ENCODE peak calls at places on chromosomes 3 and 15, in eight cellular contexts. C, F, K, H, T, A, Q and J are unnamed samples.

GRCh38 chr15:101025896-101026631 is 106.9 kb downstream of the LRRK1 start:
- DNase-seq in C (no peak), F (peak), K (no peak), H (no peak), T (no peak), A (no peak), Q (peak), J (no peak)

GRCh38 chr15:67824900-67825879 is at the start of gene SKOR1:
- DNase-seq in C (no peak), F (peak), K (no peak), H (no peak), T (peak), A (no peak), Q (peak), J (peak)

GRCh38 chr15:79132770-79133169 is 42.2 kb upstream of the RASGRF1 start:
- DNase-seq in C (no peak), F (no peak), K (no peak), H (peak), T (no peak), A (no peak), Q (no peak), J (no peak)

GRCh38 chr3:38364721-38365400 is 18.3 kb downstream of the XYLB start:
- DNase-seq in C (no peak), F (no peak), K (no peak), H (no peak), T (no peak), A (no peak), Q (no peak), J (no peak)

GRCh38 chr15:45402955-45403892 is 24.9 kb upstream of the GATM start:
- DNase-seq in C (peak), F (no peak), K (peak), H (peak), T (peak), A (peak), Q (no peak), J (peak)

GRCh38 chr3:173891272-173892100 is 493.9 kb downstream of the NLGN1 start:
- DNase-seq in C (no peak), F (no peak), K (no peak), H (no peak), T (peak), A (no peak), Q (no peak), J (no peak)

GRCh38 chr3:55702822-55703221 is 215.7 kb upstream of the WNT5A start:
- DNase-seq in C (no peak), F (no peak), K (no peak), H (no peak), T (no peak), A (no peak), Q (no peak), J (no peak)

GRCh38 chr3:115836944-115837343 is 213.6 kb downstream of the GAP43 start:
- DNase-seq in C (no peak), F (no peak), K (no peak), H (no peak), T (peak), A (no peak), Q (no peak), J (no peak)

GRCh38 chr3:161744366-161744765 is 247.8 kb downstream of the OTOL1 start:
- DNase-seq in C (no peak), F (no peak), K (no peak), H (no peak), T (no peak), A (no peak), Q (no peak), J (no peak)

GRCh38 chr3:44045476-44046275 is 196.0 kb upstream of the TOPAZ1 start:
- DNase-seq in C (no peak), F (no peak), K (peak), H (peak), T (no peak), A (peak), Q (no peak), J (no peak)

GRCh38 chr3:23249961-23250360 is 46.8 kb downstream of the UBE2E2 start:
- DNase-seq in C (no peak), F (no peak), K (no peak), H (no peak), T (no peak), A (no peak), Q (no peak), J (no peak)

GRCh38 chr3:76826915-76827314 is 213.0 kb upstream of the ROBO2 start:
- DNase-seq in C (no peak), F (no peak), K (no peak), H (no peak), T (no peak), A (no peak), Q (no peak), J (no peak)

GRCh38 chr3:42658091-42658770 is 4.7 kb downstream of the ZBTB47 start:
- DNase-seq in C (no peak), F (peak), K (no peak), H (no peak), T (no peak), A (no peak), Q (peak), J (no peak)

GRCh38 chr15:99098426-99098825 is 6.5 kb upstream of the SYNM start:
- DNase-seq in C (no peak), F (no peak), K (no peak), H (no peak), T (no peak), A (no peak), Q (no peak), J (no peak)

GRCh38 chr3:45226206-45226915 is at the start of gene TMEM158:
- DNase-seq in C (peak), F (peak), K (peak), H (peak), T (peak), A (peak), Q (peak), J (peak)

GRCh38 chr3:5811051-5811450 is 623.5 kb downstream of the EDEM1 start:
- DNase-seq in C (no peak), F (no peak), K (no peak), H (no peak), T (no peak), A (no peak), Q (no peak), J (no peak)

GRCh38 chr15:29403778-29404177 is 134.2 kb upstream of the NSMCE3 start:
- DNase-seq in C (no peak), F (peak), K (no peak), H (no peak), T (no peak), A (no peak), Q (no peak), J (no peak)

GRCh38 chr15:60740787-60741354 is 261.9 kb upstream of the ICE2 start:
- DNase-seq in C (no peak), F (no peak), K (no peak), H (no peak), T (peak), A (no peak), Q (no peak), J (no peak)

GRCh38 chr15:56736308-56736707 is 3.0 kb upstream of the ZNF280D start:
- DNase-seq in C (no peak), F (no peak), K (no peak), H (peak), T (peak), A (no peak), Q (no peak), J (no peak)

GRCh38 chr3:50567386-50568182 is at the start of gene C3orf18:
- DNase-seq in C (peak), F (peak), K (peak), H (no peak), T (peak), A (peak), Q (peak), J (peak)

GRCh38 chr3:176734146-176734545 is 463.1 kb downstream of the TBL1XR1 start:
- DNase-seq in C (no peak), F (peak), K (no peak), H (no peak), T (no peak), A (no peak), Q (no peak), J (no peak)

GRCh38 chr15:51623386-51623938 is 891 bp upstream of the DMXL2 start:
- DNase-seq in C (no peak), F (no peak), K (peak), H (no peak), T (peak), A (no peak), Q (no peak), J (no peak)

GRCh38 chr15:43541785-43542184 is 24.4 kb downstream of the MAP1A start:
- DNase-seq in C (no peak), F (no peak), K (no peak), H (no peak), T (peak), A (no peak), Q (no peak), J (no peak)

GRCh38 chr3:38029400-38030125 is at the start of gene PLCD1:
- DNase-seq in C (peak), F (peak), K (peak), H (peak), T (peak), A (peak), Q (peak), J (peak)

GRCh38 chr3:168024537-168024941 is 71.2 kb downstream of the GOLIM4 start:
- DNase-seq in C (no peak), F (no peak), K (peak), H (peak), T (peak), A (no peak), Q (no peak), J (peak)

GRCh38 chr15:92009162-92009561 is 155.7 kb downstream of the SLCO3A1 start:
- DNase-seq in C (no peak), F (no peak), K (no peak), H (no peak), T (no peak), A (no peak), Q (no peak), J (no peak)

GRCh38 chr3:132637590-132637989 is 22.0 kb downstream of the ACAD11 start:
- DNase-seq in C (no peak), F (no peak), K (no peak), H (peak), T (peak), A (no peak), Q (no peak), J (no peak)

GRCh38 chr3:195187609-195188529 is 83.1 kb downstream of the XXYLT1 start:
- DNase-seq in C (no peak), F (no peak), K (no peak), H (peak), T (no peak), A (no peak), Q (no peak), J (no peak)

GRCh38 chr15:101251830-101252820 is at the start of gene CHSY1:
- DNase-seq in C (peak), F (peak), K (peak), H (peak), T (peak), A (peak), Q (peak), J (peak)

GRCh38 chr3:124149774-124150173 is 157.8 kb upstream of the ROPN1 start:
- DNase-seq in C (no peak), F (no peak), K (no peak), H (no peak), T (no peak), A (no peak), Q (no peak), J (no peak)

DNA sequence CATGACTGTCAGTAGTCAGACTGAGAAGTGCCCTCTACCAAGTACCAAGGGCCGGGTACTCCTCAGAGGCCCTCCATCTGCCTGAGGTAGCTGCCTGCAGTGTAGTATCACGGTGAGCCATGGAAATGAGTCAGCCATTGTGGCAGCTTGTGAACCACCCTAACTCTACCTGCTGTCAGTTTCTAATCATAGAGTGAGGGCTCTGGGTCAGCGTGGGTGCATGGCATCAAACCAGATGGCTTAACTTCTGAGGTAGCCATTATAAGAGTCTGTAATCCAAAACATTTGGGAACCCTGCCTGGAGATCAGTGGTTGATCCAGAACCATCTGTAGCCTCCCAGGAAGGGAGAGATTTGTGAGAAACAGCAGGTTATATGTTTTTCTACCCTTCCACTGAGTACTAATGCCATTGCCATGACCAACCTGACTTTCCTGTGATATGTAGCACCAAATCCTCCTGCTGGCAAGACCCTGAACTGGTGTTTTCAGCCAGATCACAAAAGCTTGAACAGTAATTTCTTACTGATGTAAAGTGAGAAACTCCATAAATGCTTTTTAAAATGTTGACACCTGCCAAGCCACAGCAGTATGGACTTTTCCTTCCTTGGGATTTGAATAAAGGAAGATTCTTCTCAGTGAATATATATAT is 38.9 kb downstream of the ABHD2 start:
- DNase-seq in C (peak), F (no peak), K (no peak), H (peak), T (no peak), A (no peak), Q (peak), J (no peak)
- TF ChIP-seq CTCF in C (no peak), F (peak), K (peak), H (peak), T (no peak), A (no peak), Q (no peak), J (peak)

GRCh38 chr3:8094415-8094814 is 407.2 kb upstream of the LMCD1 start:
- DNase-seq in C (no peak), F (no peak), K (no peak), H (no peak), T (no peak), A (no peak), Q (no peak), J (no peak)

GRCh38 chr3:8097690-8098089 is 403.9 kb upstream of the LMCD1 start:
- DNase-seq in C (no peak), F (no peak), K (no peak), H (no peak), T (no peak), A (no peak), Q (no peak), J (no peak)

DNA sequence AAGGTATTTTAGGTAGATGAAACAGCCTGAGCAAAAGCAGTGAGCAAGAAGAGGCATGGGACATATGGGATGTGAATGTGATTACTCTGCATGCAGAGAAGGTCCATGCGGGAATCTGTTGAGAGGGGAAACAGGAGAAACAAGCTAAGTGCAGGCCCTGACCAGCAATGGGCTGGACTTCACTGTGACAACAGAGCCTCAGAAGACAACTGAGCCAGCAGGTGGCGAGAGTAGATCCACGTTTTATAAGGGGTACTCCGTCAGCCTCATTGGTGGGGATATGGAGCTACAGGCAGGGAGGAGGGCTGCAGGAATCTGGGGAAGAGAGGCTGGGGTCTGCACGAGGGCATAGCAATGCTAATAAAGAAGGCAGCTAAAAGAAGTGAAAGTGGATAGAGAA is 405.9 kb upstream of the LMCD1 start:
- DNase-seq in C (no peak), F (peak), K (peak), H (no peak), T (no peak), A (no peak), Q (no peak), J (peak)
- TF ChIP-seq CTCF in C (peak), F (peak), K (no peak), H (no peak), T (no peak), A (no peak), Q (no peak), J (no peak)

GRCh38 chr15:58223432-58223831 is 85.3 kb downstream of the AQP9 start:
- DNase-seq in C (no peak), F (no peak), K (no peak), H (no peak), T (no peak), A (no peak), Q (no peak), J (no peak)

GRCh38 chr15:58224068-58224467 is 85.9 kb downstream of the AQP9 start:
- DNase-seq in C (peak), F (no peak), K (no peak), H (no peak), T (peak), A (no peak), Q (no peak), J (no peak)

GRCh38 chr15:58227706-58228543 is 89.7 kb downstream of the AQP9 start:
- DNase-seq in C (peak), F (peak), K (peak), H (peak), T (peak), A (peak), Q (peak), J (peak)

GRCh38 chr15:58221591-58222241 is 83.5 kb downstream of the AQP9 start:
- DNase-seq in C (no peak), F (peak), K (peak), H (no peak), T (peak), A (peak), Q (no peak), J (peak)

DNA sequence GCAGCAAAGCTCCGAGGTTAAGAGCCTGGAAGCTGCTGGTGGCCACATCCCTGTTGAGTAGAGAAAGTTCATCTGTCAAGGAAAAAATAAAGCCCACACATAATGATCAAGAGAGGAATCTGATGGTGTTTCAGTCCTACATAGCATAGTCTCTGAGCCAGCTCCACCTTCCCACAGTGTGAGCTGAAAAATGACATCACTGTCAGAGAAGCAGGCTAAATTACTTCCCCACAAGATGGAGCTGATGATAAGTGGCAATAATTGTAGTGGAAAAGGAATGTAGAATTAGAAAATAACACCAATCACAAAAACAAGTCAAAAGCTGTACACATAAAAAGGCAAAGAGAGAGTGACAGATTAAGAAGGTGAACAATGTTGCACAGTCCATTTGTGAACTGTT is 84.5 kb downstream of the AQP9 start:
- DNase-seq in C (no peak), F (no peak), K (no peak), H (peak), T (no peak), A (no peak), Q (no peak), J (no peak)
- TF ChIP-seq CTCF in C (no peak), F (no peak), K (no peak), H (peak), T (no peak), A (no peak), Q (no peak), J (no peak)

GRCh38 chr3:125582707-125583106 is 12.6 kb downstream of the OSBPL11 start:
- DNase-seq in C (no peak), F (no peak), K (no peak), H (no peak), T (peak), A (no peak), Q (no peak), J (no peak)
- TF ChIP-seq CTCF in C (no peak), F (no peak), K (peak), H (peak), T (no peak), A (no peak), Q (no peak), J (no peak)

GRCh38 chr3:73502609-73503560 is 121.9 kb downstream of the PDZRN3 start:
- DNase-seq in C (peak), F (peak), K (peak), H (peak), T (peak), A (peak), Q (peak), J (peak)
- TF ChIP-seq CTCF in C (peak), F (peak), K (peak), H (peak), T (peak), A (peak), Q (peak), J (peak)

GRCh38 chr3:74267583-74268184 is 346.8 kb downstream of the CNTN3 start:
- DNase-seq in C (no peak), F (peak), K (peak), H (peak), T (peak), A (no peak), Q (no peak), J (peak)
- TF ChIP-seq CTCF in C (peak), F (peak), K (peak), H (peak), T (peak), A (no peak), Q (peak), J (peak)